ENCODE peak calls at places on chromosomes 5 and 9, in six cellular contexts. B, N, W, M, S and P are unnamed samples.

GRCh38 chr5:160369990-160370712 is at the start of gene C1QTNF2:
- DNase-seq in S (peak), B (no peak), M (peak), N (peak), W (no peak), P (no peak)

GRCh38 chr9:78130004-78130403 is 98.4 kb upstream of the GNAQ start:
- DNase-seq in N (no peak), W (no peak), S (no peak), M (peak), B (no peak), P (peak)

GRCh38 chr9:71703172-71703872 is 65.0 kb downstream of the CEMIP2 start:
- DNase-seq in W (no peak), N (no peak), M (no peak), B (no peak), S (no peak), P (no peak)

GRCh38 chr5:135385576-135385975 is 13.5 kb downstream of the MACROH2A1 start:
- DNase-seq in M (no peak), N (no peak), B (no peak), W (no peak), S (no peak), P (no peak)

GRCh38 chr5:139061274-139061673 is 136.9 kb downstream of the SIL1 start:
- DNase-seq in S (peak), N (no peak), M (no peak), W (no peak), B (no peak), P (peak)

GRCh38 chr5:177458912-177459350 is 12.3 kb downstream of the PRR7 start:
- DNase-seq in B (no peak), W (no peak), N (no peak), S (no peak), M (peak), P (no peak)

GRCh38 chr5:75532190-75532589 is 20.5 kb downstream of the POLK start:
- DNase-seq in B (no peak), W (no peak), M (no peak), S (no peak), N (no peak), P (no peak)

GRCh38 chr5:8710426-8710930 is 835.4 kb downstream of the SEMA5A start:
- DNase-seq in N (no peak), S (no peak), W (no peak), M (peak), B (no peak), P (no peak)

GRCh38 chr5:77316871-77317661 is 106.6 kb downstream of the PDE8B start:
- DNase-seq in M (no peak), W (no peak), N (no peak), S (no peak), B (no peak), P (no peak)

GRCh38 chr9:134171316-134172197 is 7.2 kb upstream of the RNU6ATAC start:
- DNase-seq in M (no peak), W (no peak), N (no peak), S (peak), B (no peak), P (peak)

GRCh38 chr5:164048527-164048926 is 543.1 kb downstream of the MAT2B start:
- DNase-seq in B (no peak), S (no peak), N (no peak), W (no peak), M (no peak), P (no peak)

GRCh38 chr5:173318881-173319609 is 9.2 kb downstream of the STC2 start:
- DNase-seq in W (no peak), B (no peak), N (no peak), S (no peak), M (no peak), P (no peak)

GRCh38 chr5:58341485-58341884 is 118.4 kb downstream of the PLK2 start:
- DNase-seq in B (no peak), W (no peak), N (no peak), M (no peak), S (no peak), P (no peak)

GRCh38 chr5:86917117-86917579 is 299.4 kb downstream of the COX7C start:
- DNase-seq in M (no peak), B (no peak), S (no peak), W (no peak), N (no peak), P (no peak)

GRCh38 chr9:123033352-123033751 is at the start of gene GPR21:
- DNase-seq in B (no peak), S (no peak), M (no peak), W (no peak), N (no peak), P (no peak)

GRCh38 chr5:107673106-107673367 is 2.3 kb upstream of the EFNA5 start:
- DNase-seq in B (peak), S (no peak), M (no peak), N (no peak), W (no peak), P (no peak)